ENCODE peak calls at places on chromosome 10, in eight cellular contexts. D, R, A, O, W, B, F and S are unnamed samples.

GRCh38 chr10:61878411-61879051 is 23.0 kb upstream of the ARID5B start:
- DNase-seq in F (no peak), A (no peak), W (no peak), B (no peak), O (no peak), R (no peak), D (no peak), S (no peak)

GRCh38 chr10:101897633-101898032 is 54.0 kb upstream of the KCNIP2 start:
- DNase-seq in A (no peak), R (peak), W (no peak), O (peak), F (peak), B (no peak), D (no peak), S (no peak)

GRCh38 chr10:63103971-63104409 is 29.1 kb upstream of the NRBF2 start:
- DNase-seq in R (no peak), F (no peak), B (peak), D (no peak), O (no peak), W (no peak), A (peak), S (peak)

GRCh38 chr10:28077889-28078288 is 79.0 kb upstream of the ODAD2 start:
- DNase-seq in W (peak), O (no peak), D (peak), R (peak), A (no peak), B (no peak), F (no peak), S (peak)

GRCh38 chr10:44851413-44851812 is 59.7 kb upstream of the TMEM72 start:
- DNase-seq in O (no peak), R (no peak), A (no peak), D (no peak), F (no peak), W (no peak), B (no peak), S (no peak)

GRCh38 chr10:131694168-131694962 is 206.4 kb upstream of the PPP2R2D start:
- DNase-seq in B (no peak), O (no peak), W (no peak), A (no peak), D (no peak), F (no peak), R (no peak), S (no peak)

GRCh38 chr10:15201589-15202300 is 33.3 kb upstream of the NMT2 start:
- DNase-seq in F (peak), W (no peak), A (no peak), B (no peak), R (peak), O (no peak), D (peak), S (no peak)

GRCh38 chr10:59741048-59741447 is 12.2 kb downstream of the MRLN start:
- DNase-seq in O (no peak), R (no peak), A (no peak), F (no peak), B (no peak), D (no peak), W (no peak), S (no peak)

GRCh38 chr10:102135956-102136526 is 3.2 kb downstream of the PPRC1 start:
- DNase-seq in R (no peak), A (no peak), W (no peak), O (no peak), D (no peak), F (no peak), B (no peak), S (no peak)

GRCh38 chr10:87861953-87862643 is 1.2 kb downstream of the KLLN start:
- DNase-seq in A (peak), B (peak), R (peak), W (peak), F (peak), D (peak), O (peak), S (peak)

GRCh38 chr10:63115732-63116383 is 17.3 kb upstream of the NRBF2 start:
- DNase-seq in R (peak), B (no peak), O (peak), W (no peak), D (peak), F (peak), A (no peak), S (peak)

GRCh38 chr10:47253651-47254375 is 46.2 kb upstream of the GDF10 start:
- DNase-seq in R (no peak), F (peak), W (no peak), A (peak), D (peak), O (peak), B (no peak), S (no peak)

GRCh38 chr10:11440250-11441150 is 170.9 kb downstream of the USP6NL start:
- DNase-seq in F (no peak), D (no peak), B (peak), O (no peak), R (no peak), W (no peak), A (peak), S (no peak)

GRCh38 chr10:63901916-63902315 is 380.7 kb downstream of the REEP3 start:
- DNase-seq in D (peak), F (no peak), B (no peak), R (no peak), W (no peak), O (no peak), A (no peak), S (no peak)